ENCODE peak calls at places on chromosomes 1 and 21, in nine cellular contexts. One of them, this sample, is unnamed.

GRCh38 chr1:240031009-240031408 is 60.7 kb upstream of the FMN2 start:
- DNase-seq in mammary epithelial cell: peak
- DNase-seq in HT1080: peak
- DNase-seq in activated naive CD4-positive, alpha-beta T cell treated with anti-CD3 and anti-CD28 coated beads, Interleukin-2, amount 10 ng/mL, durations not matched to agents 7 days and 5 days: no peak
- DNase-seq in effector memory CD4-positive, alpha-beta T cell: no peak
- DNase-seq in psoas muscle: no peak
- DNase-seq in HFFc6: peak
- DNase-seq in stimulated activated CD8-positive, alpha-beta memory T cell treated with anti-CD3 and anti-CD28 coated beads, Interleukin-7, amount 100 ng/mL, for 24 hours: no peak
- DNase-seq in activated T-helper 2 cell treated with anti-CD3 and anti-CD28 coated beads, Interferon-gamma antibody, Interleukin-2, Interleukin-4, amounts not matched to agents 10 μg/mL and 5 μg/mL and 100 μg/mL, durations not matched to agents 14 hours and 24 hours and 36 hours: no peak
- DNase-seq in this sample: peak

GRCh38 chr1:6144622-6145021 is 35.5 kb downstream of the CHD5 start:
- DNase-seq in mammary epithelial cell: no peak
- DNase-seq in HT1080: no peak
- DNase-seq in activated naive CD4-positive, alpha-beta T cell treated with anti-CD3 and anti-CD28 coated beads, Interleukin-2, amount 10 ng/mL, durations not matched to agents 7 days and 5 days: no peak
- DNase-seq in effector memory CD4-positive, alpha-beta T cell: no peak
- DNase-seq in psoas muscle: no peak
- DNase-seq in HFFc6: no peak
- DNase-seq in stimulated activated CD8-positive, alpha-beta memory T cell treated with anti-CD3 and anti-CD28 coated beads, Interleukin-7, amount 100 ng/mL, for 24 hours: no peak
- DNase-seq in activated T-helper 2 cell treated with anti-CD3 and anti-CD28 coated beads, Interferon-gamma antibody, Interleukin-2, Interleukin-4, amounts not matched to agents 10 μg/mL and 5 μg/mL and 100 μg/mL, durations not matched to agents 14 hours and 24 hours and 36 hours: no peak
- DNase-seq in this sample: no peak

GRCh38 chr1:44259090-44259489 is 45.8 kb downstream of the DMAP1 start:
- DNase-seq in mammary epithelial cell: no peak
- DNase-seq in HT1080: no peak
- DNase-seq in activated naive CD4-positive, alpha-beta T cell treated with anti-CD3 and anti-CD28 coated beads, Interleukin-2, amount 10 ng/mL, durations not matched to agents 7 days and 5 days: no peak
- DNase-seq in effector memory CD4-positive, alpha-beta T cell: no peak
- DNase-seq in psoas muscle: no peak
- DNase-seq in HFFc6: no peak
- DNase-seq in stimulated activated CD8-positive, alpha-beta memory T cell treated with anti-CD3 and anti-CD28 coated beads, Interleukin-7, amount 100 ng/mL, for 24 hours: no peak
- DNase-seq in activated T-helper 2 cell treated with anti-CD3 and anti-CD28 coated beads, Interferon-gamma antibody, Interleukin-2, Interleukin-4, amounts not matched to agents 10 μg/mL and 5 μg/mL and 100 μg/mL, durations not matched to agents 14 hours and 24 hours and 36 hours: no peak
- DNase-seq in this sample: no peak

GRCh38 chr1:155463865-155464264 is 98.7 kb downstream of the ASH1L start:
- DNase-seq in mammary epithelial cell: peak
- DNase-seq in HT1080: peak
- DNase-seq in activated naive CD4-positive, alpha-beta T cell treated with anti-CD3 and anti-CD28 coated beads, Interleukin-2, amount 10 ng/mL, durations not matched to agents 7 days and 5 days: no peak
- DNase-seq in effector memory CD4-positive, alpha-beta T cell: no peak
- DNase-seq in psoas muscle: no peak
- DNase-seq in HFFc6: peak
- DNase-seq in stimulated activated CD8-positive, alpha-beta memory T cell treated with anti-CD3 and anti-CD28 coated beads, Interleukin-7, amount 100 ng/mL, for 24 hours: no peak
- DNase-seq in activated T-helper 2 cell treated with anti-CD3 and anti-CD28 coated beads, Interferon-gamma antibody, Interleukin-2, Interleukin-4, amounts not matched to agents 10 μg/mL and 5 μg/mL and 100 μg/mL, durations not matched to agents 14 hours and 24 hours and 36 hours: no peak
- DNase-seq in this sample: peak

GRCh38 chr21:38815060-38815405 is 9.3 kb downstream of the ETS2 start:
- DNase-seq in mammary epithelial cell: peak
- DNase-seq in HT1080: peak
- DNase-seq in activated naive CD4-positive, alpha-beta T cell treated with anti-CD3 and anti-CD28 coated beads, Interleukin-2, amount 10 ng/mL, durations not matched to agents 7 days and 5 days: no peak
- DNase-seq in effector memory CD4-positive, alpha-beta T cell: no peak
- DNase-seq in psoas muscle: no peak
- DNase-seq in HFFc6: peak
- DNase-seq in stimulated activated CD8-positive, alpha-beta memory T cell treated with anti-CD3 and anti-CD28 coated beads, Interleukin-7, amount 100 ng/mL, for 24 hours: no peak
- DNase-seq in activated T-helper 2 cell treated with anti-CD3 and anti-CD28 coated beads, Interferon-gamma antibody, Interleukin-2, Interleukin-4, amounts not matched to agents 10 μg/mL and 5 μg/mL and 100 μg/mL, durations not matched to agents 14 hours and 24 hours and 36 hours: no peak
- DNase-seq in this sample: no peak

GRCh38 chr1:8706995-8707396 is 110.4 kb downstream of the RERE start:
- DNase-seq in mammary epithelial cell: no peak
- DNase-seq in HT1080: no peak
- DNase-seq in activated naive CD4-positive, alpha-beta T cell treated with anti-CD3 and anti-CD28 coated beads, Interleukin-2, amount 10 ng/mL, durations not matched to agents 7 days and 5 days: no peak
- DNase-seq in effector memory CD4-positive, alpha-beta T cell: no peak
- DNase-seq in psoas muscle: no peak
- DNase-seq in HFFc6: no peak
- DNase-seq in stimulated activated CD8-positive, alpha-beta memory T cell treated with anti-CD3 and anti-CD28 coated beads, Interleukin-7, amount 100 ng/mL, for 24 hours: no peak
- DNase-seq in activated T-helper 2 cell treated with anti-CD3 and anti-CD28 coated beads, Interferon-gamma antibody, Interleukin-2, Interleukin-4, amounts not matched to agents 10 μg/mL and 5 μg/mL and 100 μg/mL, durations not matched to agents 14 hours and 24 hours and 36 hours: no peak
- DNase-seq in this sample: no peak

GRCh38 chr1:74160045-74160444 is 37.9 kb downstream of the LRRIQ3 start:
- DNase-seq in mammary epithelial cell: peak
- DNase-seq in HT1080: no peak
- DNase-seq in activated naive CD4-positive, alpha-beta T cell treated with anti-CD3 and anti-CD28 coated beads, Interleukin-2, amount 10 ng/mL, durations not matched to agents 7 days and 5 days: no peak
- DNase-seq in effector memory CD4-positive, alpha-beta T cell: no peak
- DNase-seq in psoas muscle: no peak
- DNase-seq in HFFc6: no peak
- DNase-seq in stimulated activated CD8-positive, alpha-beta memory T cell treated with anti-CD3 and anti-CD28 coated beads, Interleukin-7, amount 100 ng/mL, for 24 hours: no peak
- DNase-seq in activated T-helper 2 cell treated with anti-CD3 and anti-CD28 coated beads, Interferon-gamma antibody, Interleukin-2, Interleukin-4, amounts not matched to agents 10 μg/mL and 5 μg/mL and 100 μg/mL, durations not matched to agents 14 hours and 24 hours and 36 hours: no peak
- DNase-seq in this sample: no peak

GRCh38 chr1:203320546-203321272 is 15.4 kb downstream of the BTG2 start:
- DNase-seq in mammary epithelial cell: peak
- DNase-seq in HT1080: peak
- DNase-seq in activated naive CD4-positive, alpha-beta T cell treated with anti-CD3 and anti-CD28 coated beads, Interleukin-2, amount 10 ng/mL, durations not matched to agents 7 days and 5 days: peak
- DNase-seq in effector memory CD4-positive, alpha-beta T cell: peak
- DNase-seq in psoas muscle: peak
- DNase-seq in HFFc6: peak
- DNase-seq in stimulated activated CD8-positive, alpha-beta memory T cell treated with anti-CD3 and anti-CD28 coated beads, Interleukin-7, amount 100 ng/mL, for 24 hours: no peak
- DNase-seq in activated T-helper 2 cell treated with anti-CD3 and anti-CD28 coated beads, Interferon-gamma antibody, Interleukin-2, Interleukin-4, amounts not matched to agents 10 μg/mL and 5 μg/mL and 100 μg/mL, durations not matched to agents 14 hours and 24 hours and 36 hours: peak
- DNase-seq in this sample: peak

GRCh38 chr1:8373547-8374270 is 55.8 kb downstream of the SLC45A1 start:
- DNase-seq in mammary epithelial cell: peak
- DNase-seq in HT1080: peak
- DNase-seq in activated naive CD4-positive, alpha-beta T cell treated with anti-CD3 and anti-CD28 coated beads, Interleukin-2, amount 10 ng/mL, durations not matched to agents 7 days and 5 days: no peak
- DNase-seq in effector memory CD4-positive, alpha-beta T cell: no peak
- DNase-seq in psoas muscle: peak
- DNase-seq in HFFc6: peak
- DNase-seq in stimulated activated CD8-positive, alpha-beta memory T cell treated with anti-CD3 and anti-CD28 coated beads, Interleukin-7, amount 100 ng/mL, for 24 hours: no peak
- DNase-seq in activated T-helper 2 cell treated with anti-CD3 and anti-CD28 coated beads, Interferon-gamma antibody, Interleukin-2, Interleukin-4, amounts not matched to agents 10 μg/mL and 5 μg/mL and 100 μg/mL, durations not matched to agents 14 hours and 24 hours and 36 hours: no peak
- DNase-seq in this sample: peak

GRCh38 chr21:36698160-36699025 is 522 bp upstream of the SIM2 start:
- DNase-seq in mammary epithelial cell: no peak
- DNase-seq in HT1080: no peak
- DNase-seq in activated naive CD4-positive, alpha-beta T cell treated with anti-CD3 and anti-CD28 coated beads, Interleukin-2, amount 10 ng/mL, durations not matched to agents 7 days and 5 days: no peak
- DNase-seq in effector memory CD4-positive, alpha-beta T cell: no peak
- DNase-seq in psoas muscle: peak
- DNase-seq in HFFc6: no peak
- DNase-seq in stimulated activated CD8-positive, alpha-beta memory T cell treated with anti-CD3 and anti-CD28 coated beads, Interleukin-7, amount 100 ng/mL, for 24 hours: no peak
- DNase-seq in activated T-helper 2 cell treated with anti-CD3 and anti-CD28 coated beads, Interferon-gamma antibody, Interleukin-2, Interleukin-4, amounts not matched to agents 10 μg/mL and 5 μg/mL and 100 μg/mL, durations not matched to agents 14 hours and 24 hours and 36 hours: no peak
- DNase-seq in this sample: peak

GRCh38 chr1:103514920-103515503 is 10.5 kb upstream of the RNPC3 start:
- DNase-seq in mammary epithelial cell: peak
- DNase-seq in HT1080: peak
- DNase-seq in activated naive CD4-positive, alpha-beta T cell treated with anti-CD3 and anti-CD28 coated beads, Interleukin-2, amount 10 ng/mL, durations not matched to agents 7 days and 5 days: no peak
- DNase-seq in effector memory CD4-positive, alpha-beta T cell: no peak
- DNase-seq in psoas muscle: no peak
- DNase-seq in HFFc6: peak
- DNase-seq in stimulated activated CD8-positive, alpha-beta memory T cell treated with anti-CD3 and anti-CD28 coated beads, Interleukin-7, amount 100 ng/mL, for 24 hours: no peak
- DNase-seq in activated T-helper 2 cell treated with anti-CD3 and anti-CD28 coated beads, Interferon-gamma antibody, Interleukin-2, Interleukin-4, amounts not matched to agents 10 μg/mL and 5 μg/mL and 100 μg/mL, durations not matched to agents 14 hours and 24 hours and 36 hours: no peak
- DNase-seq in this sample: peak

GRCh38 chr1:19028110-19028509 is 71.6 kb upstream of the IFFO2 start:
- DNase-seq in mammary epithelial cell: no peak
- DNase-seq in HT1080: no peak
- DNase-seq in activated naive CD4-positive, alpha-beta T cell treated with anti-CD3 and anti-CD28 coated beads, Interleukin-2, amount 10 ng/mL, durations not matched to agents 7 days and 5 days: no peak
- DNase-seq in effector memory CD4-positive, alpha-beta T cell: no peak
- DNase-seq in psoas muscle: no peak
- DNase-seq in HFFc6: no peak
- DNase-seq in stimulated activated CD8-positive, alpha-beta memory T cell treated with anti-CD3 and anti-CD28 coated beads, Interleukin-7, amount 100 ng/mL, for 24 hours: no peak
- DNase-seq in activated T-helper 2 cell treated with anti-CD3 and anti-CD28 coated beads, Interferon-gamma antibody, Interleukin-2, Interleukin-4, amounts not matched to agents 10 μg/mL and 5 μg/mL and 100 μg/mL, durations not matched to agents 14 hours and 24 hours and 36 hours: no peak
- DNase-seq in this sample: peak

GRCh38 chr1:1335792-1336248 is 4.7 kb downstream of the TAS1R3 start:
- DNase-seq in mammary epithelial cell: no peak
- DNase-seq in HT1080: no peak
- DNase-seq in activated naive CD4-positive, alpha-beta T cell treated with anti-CD3 and anti-CD28 coated beads, Interleukin-2, amount 10 ng/mL, durations not matched to agents 7 days and 5 days: no peak
- DNase-seq in effector memory CD4-positive, alpha-beta T cell: no peak
- DNase-seq in psoas muscle: no peak
- DNase-seq in HFFc6: no peak
- DNase-seq in stimulated activated CD8-positive, alpha-beta memory T cell treated with anti-CD3 and anti-CD28 coated beads, Interleukin-7, amount 100 ng/mL, for 24 hours: no peak
- DNase-seq in activated T-helper 2 cell treated with anti-CD3 and anti-CD28 coated beads, Interferon-gamma antibody, Interleukin-2, Interleukin-4, amounts not matched to agents 10 μg/mL and 5 μg/mL and 100 μg/mL, durations not matched to agents 14 hours and 24 hours and 36 hours: no peak
- DNase-seq in this sample: no peak

GRCh38 chr1:29121516-29121937 is 2.2 kb downstream of the TMEM200B start:
- DNase-seq in mammary epithelial cell: no peak
- DNase-seq in HT1080: no peak
- DNase-seq in activated naive CD4-positive, alpha-beta T cell treated with anti-CD3 and anti-CD28 coated beads, Interleukin-2, amount 10 ng/mL, durations not matched to agents 7 days and 5 days: no peak
- DNase-seq in effector memory CD4-positive, alpha-beta T cell: no peak
- DNase-seq in psoas muscle: no peak
- DNase-seq in HFFc6: no peak
- DNase-seq in stimulated activated CD8-positive, alpha-beta memory T cell treated with anti-CD3 and anti-CD28 coated beads, Interleukin-7, amount 100 ng/mL, for 24 hours: no peak
- DNase-seq in activated T-helper 2 cell treated with anti-CD3 and anti-CD28 coated beads, Interferon-gamma antibody, Interleukin-2, Interleukin-4, amounts not matched to agents 10 μg/mL and 5 μg/mL and 100 μg/mL, durations not matched to agents 14 hours and 24 hours and 36 hours: no peak
- DNase-seq in this sample: peak

GRCh38 chr1:109750241-109750882 is 9.5 kb upstream of the GSTM3 start:
- DNase-seq in mammary epithelial cell: no peak
- DNase-seq in HT1080: no peak
- DNase-seq in activated naive CD4-positive, alpha-beta T cell treated with anti-CD3 and anti-CD28 coated beads, Interleukin-2, amount 10 ng/mL, durations not matched to agents 7 days and 5 days: no peak
- DNase-seq in effector memory CD4-positive, alpha-beta T cell: no peak
- DNase-seq in psoas muscle: no peak
- DNase-seq in HFFc6: no peak
- DNase-seq in stimulated activated CD8-positive, alpha-beta memory T cell treated with anti-CD3 and anti-CD28 coated beads, Interleukin-7, amount 100 ng/mL, for 24 hours: no peak
- DNase-seq in activated T-helper 2 cell treated with anti-CD3 and anti-CD28 coated beads, Interferon-gamma antibody, Interleukin-2, Interleukin-4, amounts not matched to agents 10 μg/mL and 5 μg/mL and 100 μg/mL, durations not matched to agents 14 hours and 24 hours and 36 hours: no peak
- DNase-seq in this sample: no peak

GRCh38 chr1:226093621-226094020 is 31.1 kb downstream of the H3-3A start:
- DNase-seq in mammary epithelial cell: no peak
- DNase-seq in HT1080: no peak
- DNase-seq in activated naive CD4-positive, alpha-beta T cell treated with anti-CD3 and anti-CD28 coated beads, Interleukin-2, amount 10 ng/mL, durations not matched to agents 7 days and 5 days: no peak
- DNase-seq in effector memory CD4-positive, alpha-beta T cell: no peak
- DNase-seq in psoas muscle: no peak
- DNase-seq in HFFc6: no peak
- DNase-seq in stimulated activated CD8-positive, alpha-beta memory T cell treated with anti-CD3 and anti-CD28 coated beads, Interleukin-7, amount 100 ng/mL, for 24 hours: no peak
- DNase-seq in activated T-helper 2 cell treated with anti-CD3 and anti-CD28 coated beads, Interferon-gamma antibody, Interleukin-2, Interleukin-4, amounts not matched to agents 10 μg/mL and 5 μg/mL and 100 μg/mL, durations not matched to agents 14 hours and 24 hours and 36 hours: no peak
- DNase-seq in this sample: no peak

GRCh38 chr1:67687649-67688048 is 2.6 kb downstream of the GADD45A start:
- DNase-seq in mammary epithelial cell: peak
- DNase-seq in HT1080: peak
- DNase-seq in activated naive CD4-positive, alpha-beta T cell treated with anti-CD3 and anti-CD28 coated beads, Interleukin-2, amount 10 ng/mL, durations not matched to agents 7 days and 5 days: no peak
- DNase-seq in effector memory CD4-positive, alpha-beta T cell: no peak
- DNase-seq in psoas muscle: no peak
- DNase-seq in HFFc6: peak
- DNase-seq in stimulated activated CD8-positive, alpha-beta memory T cell treated with anti-CD3 and anti-CD28 coated beads, Interleukin-7, amount 100 ng/mL, for 24 hours: no peak
- DNase-seq in activated T-helper 2 cell treated with anti-CD3 and anti-CD28 coated beads, Interferon-gamma antibody, Interleukin-2, Interleukin-4, amounts not matched to agents 10 μg/mL and 5 μg/mL and 100 μg/mL, durations not matched to agents 14 hours and 24 hours and 36 hours: no peak
- DNase-seq in this sample: peak

GRCh38 chr1:153058154-153058553 is 842 bp upstream of the SPRR2A start:
- DNase-seq in mammary epithelial cell: no peak
- DNase-seq in HT1080: no peak
- DNase-seq in activated naive CD4-positive, alpha-beta T cell treated with anti-CD3 and anti-CD28 coated beads, Interleukin-2, amount 10 ng/mL, durations not matched to agents 7 days and 5 days: no peak
- DNase-seq in effector memory CD4-positive, alpha-beta T cell: no peak
- DNase-seq in psoas muscle: no peak
- DNase-seq in HFFc6: no peak
- DNase-seq in stimulated activated CD8-positive, alpha-beta memory T cell treated with anti-CD3 and anti-CD28 coated beads, Interleukin-7, amount 100 ng/mL, for 24 hours: no peak
- DNase-seq in activated T-helper 2 cell treated with anti-CD3 and anti-CD28 coated beads, Interferon-gamma antibody, Interleukin-2, Interleukin-4, amounts not matched to agents 10 μg/mL and 5 μg/mL and 100 μg/mL, durations not matched to agents 14 hours and 24 hours and 36 hours: no peak
- DNase-seq in this sample: no peak

GRCh38 chr1:233299450-233299849 is 3.9 kb upstream of the PCNX2 start:
- DNase-seq in mammary epithelial cell: no peak
- DNase-seq in HT1080: no peak
- DNase-seq in activated naive CD4-positive, alpha-beta T cell treated with anti-CD3 and anti-CD28 coated beads, Interleukin-2, amount 10 ng/mL, durations not matched to agents 7 days and 5 days: no peak
- DNase-seq in effector memory CD4-positive, alpha-beta T cell: no peak
- DNase-seq in psoas muscle: no peak
- DNase-seq in HFFc6: no peak
- DNase-seq in stimulated activated CD8-positive, alpha-beta memory T cell treated with anti-CD3 and anti-CD28 coated beads, Interleukin-7, amount 100 ng/mL, for 24 hours: no peak
- DNase-seq in activated T-helper 2 cell treated with anti-CD3 and anti-CD28 coated beads, Interferon-gamma antibody, Interleukin-2, Interleukin-4, amounts not matched to agents 10 μg/mL and 5 μg/mL and 100 μg/mL, durations not matched to agents 14 hours and 24 hours and 36 hours: no peak
- DNase-seq in this sample: no peak

GRCh38 chr1:58586296-58586695 is 9.2 kb upstream of the TACSTD2 start:
- DNase-seq in mammary epithelial cell: no peak
- DNase-seq in HT1080: peak
- DNase-seq in activated naive CD4-positive, alpha-beta T cell treated with anti-CD3 and anti-CD28 coated beads, Interleukin-2, amount 10 ng/mL, durations not matched to agents 7 days and 5 days: no peak
- DNase-seq in effector memory CD4-positive, alpha-beta T cell: no peak
- DNase-seq in psoas muscle: no peak
- DNase-seq in HFFc6: no peak
- DNase-seq in stimulated activated CD8-positive, alpha-beta memory T cell treated with anti-CD3 and anti-CD28 coated beads, Interleukin-7, amount 100 ng/mL, for 24 hours: no peak
- DNase-seq in activated T-helper 2 cell treated with anti-CD3 and anti-CD28 coated beads, Interferon-gamma antibody, Interleukin-2, Interleukin-4, amounts not matched to agents 10 μg/mL and 5 μg/mL and 100 μg/mL, durations not matched to agents 14 hours and 24 hours and 36 hours: no peak
- DNase-seq in this sample: no peak

GRCh38 chr1:55827350-55827749 is 612.2 kb upstream of the USP24 start:
- DNase-seq in mammary epithelial cell: peak
- DNase-seq in HT1080: peak
- DNase-seq in activated naive CD4-positive, alpha-beta T cell treated with anti-CD3 and anti-CD28 coated beads, Interleukin-2, amount 10 ng/mL, durations not matched to agents 7 days and 5 days: no peak
- DNase-seq in effector memory CD4-positive, alpha-beta T cell: no peak
- DNase-seq in psoas muscle: no peak
- DNase-seq in HFFc6: peak
- DNase-seq in stimulated activated CD8-positive, alpha-beta memory T cell treated with anti-CD3 and anti-CD28 coated beads, Interleukin-7, amount 100 ng/mL, for 24 hours: no peak
- DNase-seq in activated T-helper 2 cell treated with anti-CD3 and anti-CD28 coated beads, Interferon-gamma antibody, Interleukin-2, Interleukin-4, amounts not matched to agents 10 μg/mL and 5 μg/mL and 100 μg/mL, durations not matched to agents 14 hours and 24 hours and 36 hours: no peak
- DNase-seq in this sample: peak